ENCODE peak calls at places on chromosomes 13 and 19, in five cellular contexts. R is bronchial epithelial cell; C is neural crest cell; W is activated CD4-positive, alpha-beta T cell treated with anti-CD3 and anti-CD28 coated beads for 24 hours; O is mucosa of descending colon. D is an unnamed sample.

GRCh38 chr13:73036566-73036965 is 22.2 kb upstream of the KLF5 start:
- DNase-seq in R (no peak), C (no peak), W (no peak), O (no peak), D (no peak)

GRCh38 chr19:46746281-46746965 is at the start of gene STRN4:
- DNase-seq in R (no peak), C (peak), W (peak), O (peak), D (no peak)

GRCh38 chr19:41735071-41735623 is 20.2 kb upstream of the CEACAM6 start:
- DNase-seq in R (peak), C (no peak), W (no peak), O (no peak), D (no peak)

GRCh38 chr19:55383789-55384575 is at the start of gene TMEM238:
- DNase-seq in R (peak), C (no peak), W (no peak), O (peak), D (peak)

GRCh38 chr19:47765522-47766358 is 12.8 kb upstream of the SELENOW start:
- DNase-seq in R (peak), C (peak), W (no peak), O (peak), D (peak)

GRCh38 chr19:42253245-42254082 is 1.5 kb downstream of the ERF start:
- DNase-seq in R (no peak), C (peak), W (no peak), O (peak), D (peak)

GRCh38 chr13:47126432-47126831 is 229.6 kb upstream of the HTR2A start:
- DNase-seq in R (no peak), C (no peak), W (no peak), O (no peak), D (no peak)

GRCh38 chr13:109200556-109200955 is 571.1 kb downstream of the MYO16 start:
- DNase-seq in R (no peak), C (no peak), W (no peak), O (no peak), D (no peak)

GRCh38 chr19:48644839-48645651 is 942 bp downstream of the CA11 start:
- DNase-seq in R (peak), C (peak), W (no peak), O (peak), D (peak)

GRCh38 chr13:39144941-39145533 is 106.8 kb downstream of the NHLRC3 start:
- DNase-seq in R (peak), C (peak), W (peak), O (peak), D (peak)

GRCh38 chr19:45153339-45154063 is 7.3 kb downstream of the NKPD1 start:
- DNase-seq in R (no peak), C (peak), W (no peak), O (peak), D (peak)

GRCh38 chr13:38628554-38628953 is 58.3 kb upstream of the FREM2 start:
- DNase-seq in R (no peak), C (no peak), W (no peak), O (no peak), D (no peak)

GRCh38 chr13:46894534-46894906 is 2.3 kb downstream of the HTR2A start:
- DNase-seq in R (no peak), C (no peak), W (no peak), O (no peak), D (no peak)

GRCh38 chr19:7904074-7905020 is 670 bp downstream of the MAP2K7 start:
- DNase-seq in R (no peak), C (no peak), W (peak), O (peak), D (peak)

GRCh38 chr19:30443531-30444252 is 71.5 kb downstream of the ZNF536 start:
- DNase-seq in R (no peak), C (no peak), W (no peak), O (no peak), D (no peak)

GRCh38 chr13:23806874-23807522 is 82.2 kb downstream of the MIPEP start:
- DNase-seq in R (no peak), C (no peak), W (no peak), O (no peak), D (no peak)

GRCh38 chr19:55640043-55640576 is 692 bp upstream of the ZNF580 start:
- DNase-seq in R (no peak), C (no peak), W (peak), O (peak), D (peak)

GRCh38 chr19:56966225-56966696 is 125.7 kb upstream of the PEG3 start:
- DNase-seq in R (no peak), C (no peak), W (no peak), O (no peak), D (no peak)

GRCh38 chr19:40613669-40614594 is 12.8 kb downstream of the LTBP4 start:
- DNase-seq in R (peak), C (peak), W (peak), O (peak), D (peak)

GRCh38 chr13:24615114-24615513 is 65.1 kb upstream of the ATP12A start:
- DNase-seq in R (no peak), C (no peak), W (no peak), O (no peak), D (peak)

GRCh38 chr13:29605860-29606526 is 10.5 kb upstream of the SLC7A1 start:
- DNase-seq in R (no peak), C (no peak), W (no peak), O (no peak), D (no peak)

GRCh38 chr19:33879818-33880575 is 83.3 kb downstream of the KCTD15 start:
- DNase-seq in R (no peak), C (peak), W (no peak), O (no peak), D (peak)

GRCh38 chr13:113413898-113414282 is 39.4 kb downstream of the ADPRHL1 start:
- DNase-seq in R (no peak), C (no peak), W (no peak), O (peak), D (no peak)

GRCh38 chr19:39380521-39381502 is 10.1 kb downstream of the PAF1 start:
- DNase-seq in R (no peak), C (no peak), W (no peak), O (no peak), D (no peak)

GRCh38 chr19:46480409-46480808 is 9.0 kb upstream of the PNMA8A start:
- DNase-seq in R (no peak), C (no peak), W (no peak), O (no peak), D (peak)

GRCh38 chr19:7668842-7669241 is at the start of gene RETN:
- DNase-seq in R (no peak), C (no peak), W (no peak), O (no peak), D (no peak)

GRCh38 chr19:49590971-49591730 is at the start of gene PRR12:
- DNase-seq in R (peak), C (peak), W (peak), O (peak), D (peak)

GRCh38 chr19:3606690-3607289 is at the start of gene TBXA2R:
- DNase-seq in R (peak), C (no peak), W (peak), O (peak), D (peak)

GRCh38 chr19:15015946-15016542 is 33.2 kb upstream of the CASP14 start:
- DNase-seq in R (no peak), C (peak), W (no peak), O (no peak), D (peak)

GRCh38 chr19:17932485-17933338 is at the start of gene CCDC124:
- DNase-seq in R (peak), C (peak), W (peak), O (peak), D (peak)

GRCh38 chr19:3073931-3074595 is 11.8 kb upstream of the TLE5 start:
- DNase-seq in R (no peak), C (no peak), W (no peak), O (no peak), D (no peak)

GRCh38 chr19:11457115-11457514 is 21.7 kb downstream of the PRKCSH start:
- DNase-seq in R (no peak), C (no peak), W (no peak), O (no peak), D (peak)

GRCh38 chr13:73189766-73190165 is 131.0 kb downstream of the KLF5 start:
- DNase-seq in R (no peak), C (no peak), W (no peak), O (no peak), D (no peak)

GRCh38 chr19:33040994-33041827 is 23.5 kb downstream of the RHPN2 start:
- DNase-seq in R (peak), C (no peak), W (no peak), O (peak), D (no peak)

GRCh38 chr13:66367356-66367755 is 862.8 kb downstream of the PCDH9 start:
- DNase-seq in R (no peak), C (no peak), W (no peak), O (no peak), D (no peak)

GRCh38 chr13:62280590-62280989 is 864.9 kb upstream of the PCDH20 start:
- DNase-seq in R (no peak), C (no peak), W (no peak), O (no peak), D (no peak)

GRCh38 chr19:1734328-1734966 is 18.9 kb upstream of the ONECUT3 start:
- DNase-seq in R (no peak), C (no peak), W (no peak), O (no peak), D (no peak)

D was measured in ELF-1.